ENCODE peak calls at places on chromosomes 6 and 20, in six cellular contexts. B is cardiac muscle cell, J is mesendoderm, N is breast epithelium, L is fibroblast of lung, Y is ascending aorta. K is an unnamed sample.

GRCh38 chr20:58021481-58021880 is 207.0 kb downstream of the ANKRD60 start:
- DNase-seq in J (peak), N (no peak), B (no peak), Y (no peak), L (peak), K (no peak)

GRCh38 chr20:57657537-57658446 is 37.6 kb upstream of the ZBP1 start:
- DNase-seq in Y (peak), J (no peak), B (no peak), N (peak), L (no peak), K (peak)

GRCh38 chr6:27096834-27097511 is 150.5 kb upstream of the PRSS16 start:
- DNase-seq in B (peak), Y (no peak), L (peak), J (peak), N (peak), K (no peak)

GRCh38 chr6:72819609-72820008 is 197.7 kb downstream of the KCNQ5 start:
- DNase-seq in Y (no peak), N (no peak), L (no peak), J (peak), B (no peak), K (no peak)

GRCh38 chr6:15299430-15300131 is 53.7 kb downstream of the JARID2 start:
- DNase-seq in J (no peak), L (peak), Y (no peak), N (no peak), B (no peak), K (no peak)

GRCh38 chr20:7694940-7695567 is 245.2 kb downstream of the HAO1 start:
- DNase-seq in B (no peak), J (no peak), N (no peak), Y (no peak), L (peak), K (no peak)

GRCh38 chr20:11098888-11099287 is 425.1 kb upstream of the JAG1 start:
- DNase-seq in B (no peak), N (no peak), J (peak), Y (no peak), L (no peak), K (no peak)

GRCh38 chr20:51354769-51355319 is 187.7 kb downstream of the NFATC2 start:
- DNase-seq in Y (no peak), J (peak), B (no peak), L (peak), N (no peak), K (no peak)

GRCh38 chr6:152318278-152318677 is 318.9 kb downstream of the SYNE1 start:
- DNase-seq in L (no peak), N (no peak), Y (no peak), J (no peak), B (no peak), K (no peak)

GRCh38 chr6:106629859-106630163 is 433 bp downstream of the QRSL1 start:
- DNase-seq in J (no peak), B (no peak), Y (no peak), N (no peak), L (no peak), K (no peak)

GRCh38 chr6:63307581-63308246 is 12.1 kb downstream of the LGSN start:
- DNase-seq in L (peak), B (peak), Y (no peak), J (peak), N (no peak), K (no peak)

GRCh38 chr6:41009669-41010068 is 29.4 kb downstream of the UNC5CL start:
- DNase-seq in Y (no peak), L (no peak), J (no peak), B (no peak), N (no peak), K (no peak)

GRCh38 chr6:113629940-113630339 is 227.2 kb upstream of the MARCKS start:
- DNase-seq in J (no peak), B (no peak), L (no peak), N (no peak), Y (no peak), K (no peak)

GRCh38 chr20:4666001-4666470 is 55.7 kb upstream of the PRND start:
- DNase-seq in N (no peak), B (no peak), Y (no peak), L (peak), J (no peak), K (no peak)

GRCh38 chr20:40683894-40684268 is 5.2 kb downstream of the MAFB start:
- DNase-seq in J (no peak), Y (no peak), B (no peak), N (no peak), L (no peak), K (no peak)

GRCh38 chr20:40682104-40683045 is 6.7 kb downstream of the MAFB start:
- DNase-seq in L (no peak), J (no peak), N (no peak), Y (no peak), B (no peak), K (no peak)

GRCh38 chr20:40681684-40682083 is 7.4 kb downstream of the MAFB start:
- DNase-seq in J (no peak), L (no peak), Y (no peak), B (no peak), N (no peak), K (no peak)

GRCh38 chr20:40685349-40685748 is 3.7 kb downstream of the MAFB start:
- DNase-seq in B (no peak), N (no peak), J (no peak), Y (no peak), L (no peak), K (no peak)

GRCh38 chr20:40683221-40683893 is 5.7 kb downstream of the MAFB start:
- DNase-seq in N (no peak), B (peak), Y (no peak), J (peak), L (peak), K (no peak)
- H3K27ac ChIP-seq in N (peak), B (no peak), Y (peak), J (no peak), L (no peak), K (no peak)

GRCh38 chr6:143612186-143612585 is 65.6 kb upstream of the PHACTR2 start:
- DNase-seq in B (no peak), Y (no peak), N (no peak), J (no peak), L (no peak), K (no peak)

GRCh38 chr6:143614270-143614669 is 63.5 kb upstream of the PHACTR2 start:
- DNase-seq in Y (no peak), J (no peak), N (no peak), L (no peak), B (no peak), K (no peak)

GRCh38 chr6:143611580-143611979 is 66.2 kb upstream of the PHACTR2 start:
- DNase-seq in Y (no peak), B (no peak), J (no peak), L (no peak), N (no peak), K (no peak)

GRCh38 chr6:143615785-143616184 is 62.0 kb upstream of the PHACTR2 start:
- DNase-seq in B (no peak), Y (no peak), N (no peak), J (no peak), L (no peak), K (no peak)

DNA sequence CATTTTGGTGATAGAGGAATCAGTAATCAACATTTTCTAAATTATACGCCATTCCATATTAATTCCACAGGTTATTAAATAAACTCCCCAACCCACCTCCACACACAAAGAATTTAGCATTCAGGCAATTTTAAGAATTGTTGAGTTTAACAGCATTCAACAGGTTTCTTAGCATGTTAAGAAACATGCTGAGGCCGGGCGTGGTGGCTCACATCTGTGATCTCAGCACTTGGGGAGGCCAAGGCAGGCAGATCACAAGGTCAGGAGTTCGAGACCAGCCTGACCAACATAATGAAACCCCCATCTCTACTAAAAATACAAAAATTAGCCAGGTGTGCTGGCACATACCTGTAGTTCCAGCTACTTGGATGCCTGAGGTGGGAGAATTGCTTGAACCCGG is 64.0 kb upstream of the PHACTR2 start:
- DNase-seq in J (no peak), N (no peak), B (no peak), Y (no peak), L (no peak), K (no peak)
- H3K4me3 ChIP-seq in J (no peak), N (no peak), B (no peak), Y (peak), L (no peak), K (peak)

DNA sequence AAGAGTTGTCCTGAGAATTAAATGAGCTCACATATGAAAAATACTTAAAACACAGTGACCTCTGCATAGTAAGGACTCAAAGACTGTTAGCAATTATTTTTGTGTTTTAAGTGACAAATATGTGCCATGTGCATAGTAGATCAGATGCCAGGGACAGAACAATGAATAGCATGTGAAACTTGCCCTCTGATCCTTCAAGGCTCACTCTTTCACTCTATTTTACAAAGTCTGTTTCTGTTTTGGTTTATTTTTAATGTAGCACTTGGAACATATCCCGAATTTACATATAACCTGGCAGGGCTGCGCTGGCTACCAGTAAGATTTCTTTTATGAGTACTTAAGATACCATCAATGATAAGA is 135.5 kb upstream of the TNFAIP3 start:
- DNase-seq in N (no peak), L (no peak), B (no peak), Y (no peak), J (no peak), K (no peak)
- H3K27ac ChIP-seq in N (no peak), L (no peak), B (no peak), Y (no peak), J (no peak), K (no peak)

DNA sequence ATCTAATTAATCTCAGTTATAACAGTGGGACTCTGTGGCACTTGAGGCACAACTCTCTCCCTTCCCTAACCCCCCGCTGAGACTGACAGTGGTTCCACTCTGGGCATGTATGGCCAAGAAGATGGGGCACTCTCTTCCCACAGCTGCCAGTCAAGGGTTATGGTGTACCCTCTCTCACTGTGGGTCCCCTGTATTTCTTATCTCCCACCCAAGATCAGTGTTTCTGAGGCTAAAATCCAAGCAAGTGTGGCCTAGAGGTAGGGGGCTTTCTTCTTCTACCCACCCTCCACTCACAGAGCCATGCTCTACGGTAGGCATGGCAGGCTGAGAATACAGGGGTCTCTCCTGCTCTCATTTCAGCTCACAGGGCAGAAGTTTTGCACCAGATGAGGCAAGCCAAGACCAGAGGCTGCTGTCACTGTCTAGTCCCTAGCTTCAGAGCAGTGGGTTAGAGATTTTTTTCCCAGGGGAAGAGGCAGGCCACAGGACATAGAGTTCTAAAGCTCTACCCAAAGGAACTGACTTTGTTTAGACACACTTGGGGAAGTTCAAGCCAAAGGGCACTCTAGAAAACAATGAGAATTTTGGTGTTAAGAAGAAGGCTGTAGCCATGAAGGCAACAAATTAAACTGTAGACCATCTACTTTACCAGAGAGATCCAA is 31.7 kb upstream of the HINT3 start:
- DNase-seq in N (no peak), B (no peak), J (no peak), Y (no peak), L (no peak), K (no peak)
- H3K4me3 ChIP-seq in N (no peak), B (no peak), J (no peak), Y (no peak), L (no peak), K (no peak)

GRCh38 chr20:54051019-54051418 is 19.4 kb downstream of the BCAS1 start:
- DNase-seq in B (no peak), J (no peak), N (no peak), Y (no peak), L (no peak), K (no peak)

GRCh38 chr20:54058420-54059139 is 11.8 kb downstream of the BCAS1 start:
- DNase-seq in L (no peak), Y (no peak), B (no peak), N (no peak), J (peak), K (no peak)

GRCh38 chr20:54059691-54060364 is 10.6 kb downstream of the BCAS1 start:
- DNase-seq in J (no peak), N (no peak), L (no peak), B (no peak), Y (no peak), K (no peak)

GRCh38 chr20:54056762-54057639 is 13.4 kb downstream of the BCAS1 start:
- DNase-seq in N (no peak), B (no peak), J (peak), Y (no peak), L (no peak), K (no peak)

DNA sequence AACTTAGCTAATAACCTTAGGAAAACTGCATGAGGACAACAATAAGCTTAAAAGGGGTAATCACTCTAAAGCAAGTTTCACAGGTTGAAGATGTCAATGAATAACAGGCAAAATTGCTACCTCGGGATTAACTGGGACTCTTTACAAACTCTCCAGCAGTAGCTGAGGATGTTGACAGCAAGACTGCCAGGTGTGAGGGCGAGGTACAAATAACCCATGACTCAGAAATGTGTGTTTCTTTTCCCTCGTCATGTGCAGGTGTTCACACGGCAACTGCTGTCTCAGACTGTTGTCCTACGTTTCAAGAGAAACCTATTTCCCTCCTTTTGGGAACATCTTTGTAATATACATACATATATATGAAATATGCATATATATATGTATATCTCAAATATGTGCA is 15.9 kb downstream of the BCAS1 start:
- DNase-seq in J (no peak), B (no peak), Y (no peak), L (no peak), N (no peak), K (no peak)
- H3K27ac ChIP-seq in J (no peak), B (no peak), Y (no peak), L (no peak), N (no peak), K (no peak)

DNA sequence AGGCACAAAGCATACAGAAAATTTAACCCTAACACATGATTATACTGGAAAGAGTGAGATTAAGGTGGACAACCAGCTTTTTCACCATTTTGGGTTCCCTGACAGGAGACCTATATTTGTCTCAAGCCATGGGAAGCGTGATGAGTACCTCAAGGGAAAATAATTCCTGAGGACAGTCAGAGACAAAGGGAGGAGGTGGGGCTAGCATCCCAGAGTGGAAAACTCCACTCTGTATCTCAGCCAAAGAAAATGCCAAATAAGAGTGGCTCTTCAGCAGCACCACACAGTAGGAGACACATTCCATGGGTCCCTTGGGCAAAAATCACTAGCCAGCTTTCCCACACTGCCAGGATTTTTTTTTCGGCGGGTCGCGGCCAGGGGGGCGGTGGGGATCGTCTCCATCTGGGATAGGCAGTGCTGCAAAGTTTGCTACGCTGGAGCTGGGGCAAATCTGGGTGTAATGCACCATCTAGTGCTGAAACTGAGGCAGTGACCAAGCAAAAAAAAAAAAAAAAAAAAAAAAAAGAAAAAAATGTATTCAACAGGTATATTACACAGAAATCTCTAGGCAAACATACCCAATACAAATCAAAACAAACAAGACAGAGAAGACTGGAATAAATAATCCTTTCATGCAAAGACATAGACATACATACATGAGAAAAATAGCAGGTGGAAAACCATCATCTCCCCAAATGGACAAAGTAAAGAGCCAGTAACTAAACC is 77.3 kb upstream of the SLC35F1 start:
- DNase-seq in J (peak), L (peak), Y (no peak), N (no peak), B (peak), K (no peak)
- H3K4me3 ChIP-seq in J (peak), L (no peak), Y (no peak), N (no peak), B (peak), K (no peak)